ENCODE peak calls at places on chromosomes 4 and X, in six cellular contexts. H, W, U, G, Z and B are unnamed samples.

GRCh38 chr4:152032722-152033131 is 271.9 kb upstream of the GATB start:
- DNase-seq in H (no peak), W (peak; percentile 8), U (no peak), G (no peak), Z (peak; percentile 1), B (no peak)

GRCh38 chr4:81256059-81256635 is 41.1 kb upstream of the PRKG2 start:
- DNase-seq in H (no peak), W (no peak), U (no peak), G (no peak), Z (no peak), B (no peak)

GRCh38 chrX:11530621-11531020 is 135.1 kb downstream of the ARHGAP6 start:
- DNase-seq in H (no peak), W (no peak), U (no peak), G (no peak), Z (no peak), B (no peak)

GRCh38 chr4:153421980-153422379 is 44.2 kb upstream of the TMEM131L start:
- DNase-seq in H (no peak), W (no peak), U (no peak), G (no peak), Z (no peak), B (no peak)

GRCh38 chr4:90457817-90458216 is 330.6 kb downstream of the CCSER1 start:
- DNase-seq in H (no peak), W (no peak), U (no peak), G (no peak), Z (no peak), B (no peak)

GRCh38 chr4:77776182-77777134 is 42.7 kb downstream of the CNOT6L start:
- DNase-seq in H (no peak), W (no peak), U (no peak), G (no peak), Z (no peak), B (no peak)

GRCh38 chrX:43703211-43703791 is 47.2 kb downstream of the MAOA start:
- DNase-seq in H (no peak), W (no peak), U (no peak), G (no peak), Z (no peak), B (peak; percentile 34)

GRCh38 chr4:41146196-41146595 is 68.1 kb downstream of the APBB2 start:
- DNase-seq in H (no peak), W (no peak), U (no peak), G (no peak), Z (no peak), B (no peak)

GRCh38 chrX:151240237-151240636 is 63.9 kb downstream of the GPR50 start:
- DNase-seq in H (no peak), W (no peak), U (no peak), G (no peak), Z (no peak), B (no peak)

GRCh38 chr4:17788956-17789355 is 7.5 kb upstream of the FAM184B start:
- DNase-seq in H (no peak), W (no peak), U (no peak), G (no peak), Z (no peak), B (no peak)

GRCh38 chrX:48631376-48632090 is 34.2 kb downstream of the WDR13 start:
- DNase-seq in H (peak; percentile 58), W (peak; percentile 86), U (peak; percentile 33), G (peak; percentile 35), Z (peak; percentile 78), B (peak; percentile 88)

GRCh38 chr4:104146048-104146447 is 348.6 kb downstream of the CXXC4 start:
- DNase-seq in H (no peak), W (no peak), U (no peak), G (no peak), Z (no peak), B (no peak)

GRCh38 chrX:20715176-20715575 is 448.5 kb upstream of the RPS6KA3 start:
- DNase-seq in H (no peak), W (no peak), U (no peak), G (no peak), Z (no peak), B (no peak)

GRCh38 chr4:127012549-127012948 is 620.2 kb upstream of the INTU start:
- DNase-seq in H (no peak), W (no peak), U (no peak), G (no peak), Z (no peak), B (no peak)

GRCh38 chr4:61891953-61892352 is 691.8 kb downstream of the ADGRL3 start:
- DNase-seq in H (no peak), W (no peak), U (no peak), G (no peak), Z (no peak), B (no peak)

GRCh38 chrX:132118361-132118760 is 9.5 kb downstream of the FRMD7 start:
- DNase-seq in H (no peak), W (no peak), U (no peak), G (no peak), Z (no peak), B (no peak)

GRCh38 chr4:8578717-8579116 is 1.5 kb upstream of the GPR78 start:
- DNase-seq in H (no peak), W (no peak), U (no peak), G (no peak), Z (no peak), B (no peak)

GRCh38 chrX:48617542-48618340 is 20.4 kb downstream of the WDR13 start:
- DNase-seq in H (no peak), W (no peak), U (no peak), G (no peak), Z (no peak), B (no peak)

GRCh38 chr4:43457866-43458265 is 565.4 kb downstream of the GRXCR1 start:
- DNase-seq in H (no peak), W (no peak), U (no peak), G (no peak), Z (no peak), B (no peak)

GRCh38 chr4:32470087-32470585 is 1750.0 kb downstream of the PCDH7 start:
- DNase-seq in H (no peak), W (no peak), U (no peak), G (no peak), Z (no peak), B (no peak)

GRCh38 chrX:150160656-150161055 is 202.5 kb upstream of the MAMLD1 start:
- DNase-seq in H (no peak), W (no peak), U (no peak), G (no peak), Z (no peak), B (no peak)

GRCh38 chr4:3074078-3074845 is at the start of the genes HTT and HTT-AS:
- DNase-seq in H (peak; percentile 97), W (peak; percentile 94), U (peak; percentile 95), G (peak; percentile 97), Z (peak; percentile 97), B (peak; percentile 89)

GRCh38 chr4:62771656-62772557 is 1571.8 kb downstream of the ADGRL3 start:
- DNase-seq in H (no peak), W (no peak), U (no peak), G (no peak), Z (no peak), B (no peak)

GRCh38 chrX:107674480-107675364 is 46.4 kb downstream of the PRPS1 start:
- DNase-seq in H (peak; percentile 72), W (no peak), U (no peak), G (no peak), Z (no peak), B (peak; percentile 87)

GRCh38 chrX:10050481-10050880 is 83.3 kb downstream of the CLDN34 start:
- DNase-seq in H (no peak), W (no peak), U (no peak), G (no peak), Z (peak; percentile 24), B (no peak)

GRCh38 chr4:172680701-172681100 is 487.9 kb upstream of the GALNT7 start:
- DNase-seq in H (no peak), W (no peak), U (no peak), G (no peak), Z (no peak), B (no peak)

GRCh38 chrX:84737471-84737871 is 235.2 kb upstream of the HDX start:
- DNase-seq in H (no peak), W (no peak), U (no peak), G (no peak), Z (no peak), B (peak; percentile 68)

GRCh38 chr4:184851200-184851541 is 25.4 kb upstream of the ACSL1 start:
- DNase-seq in H (no peak), W (no peak), U (no peak), G (no peak), Z (no peak), B (no peak)

GRCh38 chr4:82801910-82802521 is 3.4 kb upstream of the SCD5 start:
- DNase-seq in H (no peak), W (peak; percentile 54), U (no peak), G (no peak), Z (no peak), B (no peak)

GRCh38 chr4:3301450-3302163 is 8.8 kb downstream of the RGS12 start:
- DNase-seq in H (no peak), W (no peak), U (no peak), G (no peak), Z (no peak), B (no peak)

GRCh38 chr4:185911556-185912064 is 99.6 kb upstream of the SORBS2 start:
- DNase-seq in H (no peak), W (no peak), U (no peak), G (no peak), Z (no peak), B (no peak)

GRCh38 chrX:24676403-24677024 is 17.2 kb upstream of the POLA1 start:
- DNase-seq in H (no peak), W (peak; percentile 25), U (no peak), G (no peak), Z (no peak), B (no peak)

GRCh38 chr4:141158219-141158618 is 24.9 kb upstream of the RNF150 start:
- DNase-seq in H (no peak), W (peak; percentile 60), U (no peak), G (no peak), Z (no peak), B (peak; percentile 21)